ENCODE peak calls at places on chromosome 19, in eight cellular contexts. One of them, this sample, is unnamed.

GRCh38 chr19:21082011-21082975 is at the start of gene ZNF714:
- DNase-seq in amygdala: peak
- DNase-seq in Calu3: peak
- DNase-seq in AG09319: peak
- DNase-seq in HT-29: peak
- DNase-seq in tibial nerve: peak
- DNase-seq in left lung: peak
- DNase-seq in cardiac fibroblast: peak
- DNase-seq in this sample: peak

GRCh38 chr19:39139305-39140194 is 14.0 kb downstream of the PAK4 start:
- DNase-seq in amygdala: no peak
- DNase-seq in Calu3: no peak
- DNase-seq in AG09319: no peak
- DNase-seq in HT-29: no peak
- DNase-seq in tibial nerve: no peak
- DNase-seq in left lung: no peak
- DNase-seq in cardiac fibroblast: no peak
- DNase-seq in this sample: no peak

GRCh38 chr19:51714848-51715247 is 8.9 kb downstream of the HAS1 start:
- DNase-seq in amygdala: no peak
- DNase-seq in Calu3: no peak
- DNase-seq in AG09319: no peak
- DNase-seq in HT-29: no peak
- DNase-seq in tibial nerve: no peak
- DNase-seq in left lung: no peak
- DNase-seq in cardiac fibroblast: peak
- DNase-seq in this sample: no peak

GRCh38 chr19:46713781-46714522 is 3.0 kb downstream of the PRKD2 start:
- DNase-seq in amygdala: peak
- DNase-seq in Calu3: peak
- DNase-seq in AG09319: peak
- DNase-seq in HT-29: peak
- DNase-seq in tibial nerve: peak
- DNase-seq in left lung: peak
- DNase-seq in cardiac fibroblast: peak
- DNase-seq in this sample: no peak

GRCh38 chr19:1907563-1908363 is 2.6 kb downstream of the ADAT3 start:
- DNase-seq in amygdala: peak
- DNase-seq in Calu3: peak
- DNase-seq in AG09319: no peak
- DNase-seq in HT-29: no peak
- DNase-seq in tibial nerve: no peak
- DNase-seq in left lung: no peak
- DNase-seq in cardiac fibroblast: no peak
- DNase-seq in this sample: no peak

GRCh38 chr19:31223805-31224534 is 125.3 kb downstream of the TSHZ3 start:
- DNase-seq in amygdala: no peak
- DNase-seq in Calu3: no peak
- DNase-seq in AG09319: peak
- DNase-seq in HT-29: no peak
- DNase-seq in tibial nerve: no peak
- DNase-seq in left lung: no peak
- DNase-seq in cardiac fibroblast: peak
- DNase-seq in this sample: no peak

GRCh38 chr19:9427941-9428340 is 7.4 kb downstream of the ZNF266 start:
- DNase-seq in amygdala: no peak
- DNase-seq in Calu3: no peak
- DNase-seq in AG09319: no peak
- DNase-seq in HT-29: no peak
- DNase-seq in tibial nerve: no peak
- DNase-seq in left lung: no peak
- DNase-seq in cardiac fibroblast: no peak
- DNase-seq in this sample: no peak

GRCh38 chr19:18788782-18789421 is 2.2 kb downstream of the COMP start:
- DNase-seq in amygdala: no peak
- DNase-seq in Calu3: no peak
- DNase-seq in AG09319: no peak
- DNase-seq in HT-29: no peak
- DNase-seq in tibial nerve: no peak
- DNase-seq in left lung: no peak
- DNase-seq in cardiac fibroblast: no peak
- DNase-seq in this sample: no peak

GRCh38 chr19:50008532-50008931 is 16.6 kb downstream of the VRK3 start:
- DNase-seq in amygdala: no peak
- DNase-seq in Calu3: no peak
- DNase-seq in AG09319: no peak
- DNase-seq in HT-29: no peak
- DNase-seq in tibial nerve: no peak
- DNase-seq in left lung: no peak
- DNase-seq in cardiac fibroblast: peak
- DNase-seq in this sample: no peak

GRCh38 chr19:17379221-17379631 is 2.1 kb upstream of the PLVAP start:
- DNase-seq in amygdala: no peak
- DNase-seq in Calu3: no peak
- DNase-seq in AG09319: no peak
- DNase-seq in HT-29: no peak
- DNase-seq in tibial nerve: no peak
- DNase-seq in left lung: no peak
- DNase-seq in cardiac fibroblast: no peak
- DNase-seq in this sample: no peak

GRCh38 chr19:30083701-30084156 is 141.7 kb downstream of the URI1 start:
- DNase-seq in amygdala: no peak
- DNase-seq in Calu3: no peak
- DNase-seq in AG09319: no peak
- DNase-seq in HT-29: no peak
- DNase-seq in tibial nerve: no peak
- DNase-seq in left lung: no peak
- DNase-seq in cardiac fibroblast: no peak
- DNase-seq in this sample: no peak

This sample was measured in cerebellum.